ENCODE peak calls at places on chromosomes 7 and 10, in six cellular contexts. B is neural progenitor cell; M is CD8-positive, alpha-beta T cell; I is K562; H is hepatocyte; C is lower lobe of right lung. P is an unnamed sample.

GRCh38 chr7:131900785-131901287 is 344.4 kb upstream of the PODXL start:
- DNase-seq in I (no peak), B (no peak), M (no peak), C (no peak), H (no peak), P (no peak)

GRCh38 chr7:117088623-117089199 is 135.4 kb downstream of the ST7 start:
- DNase-seq in B (no peak), H (no peak), I (no peak), C (no peak), M (no peak), P (no peak)

GRCh38 chr7:18573410-18574234 is 78.1 kb downstream of the HDAC9 start:
- DNase-seq in I (no peak), M (no peak), H (no peak), C (no peak), B (no peak), P (no peak)

GRCh38 chr7:16657656-16658279 is 11.8 kb downstream of the BZW2 start:
- DNase-seq in M (no peak), B (peak), I (peak), H (peak), C (no peak), P (no peak)

GRCh38 chr7:130560972-130561371 is 69.1 kb downstream of the MEST start:
- DNase-seq in B (no peak), H (peak), C (no peak), I (peak), M (no peak), P (no peak)

GRCh38 chr7:111090834-111091233 is at the start of gene LRRN3:
- DNase-seq in B (peak), M (peak), C (no peak), I (peak), H (peak), P (no peak)

GRCh38 chr10:103668351-103669242 is 175.1 kb downstream of the NEURL1 start:
- DNase-seq in M (no peak), I (peak), C (peak), B (peak), H (no peak), P (no peak)

GRCh38 chr10:110556993-110557601 is 10.4 kb upstream of the SMC3 start:
- DNase-seq in C (no peak), I (peak), H (peak), B (peak), M (peak), P (no peak)

GRCh38 chr7:31776616-31777015 is 89.6 kb downstream of the PPP1R17 start:
- DNase-seq in M (no peak), C (no peak), I (no peak), H (no peak), B (peak), P (no peak)

GRCh38 chr7:154907651-154908620 is 95.0 kb downstream of the PAXIP1 start:
- DNase-seq in B (no peak), M (no peak), H (no peak), C (no peak), I (no peak), P (no peak)

GRCh38 chr7:139515266-139515665 is 8.2 kb upstream of the CLEC2L start:
- DNase-seq in M (no peak), B (peak), C (no peak), H (no peak), I (no peak), P (no peak)

GRCh38 chr7:132782777-132783633 is 206.7 kb upstream of the PLXNA4 start:
- DNase-seq in M (no peak), C (no peak), I (no peak), H (no peak), B (no peak), P (peak)

GRCh38 chr7:110432061-110432553 is 658.8 kb upstream of the LRRN3 start:
- DNase-seq in C (no peak), H (no peak), M (no peak), I (no peak), B (no peak), P (no peak)

GRCh38 chr7:80114159-80114558 is 20.5 kb upstream of the GNAI1 start:
- DNase-seq in I (no peak), M (no peak), H (no peak), C (no peak), B (no peak), P (no peak)

GRCh38 chr7:91832493-91833045 is 47.9 kb downstream of the MTERF1 start:
- DNase-seq in B (no peak), H (no peak), I (no peak), M (no peak), C (no peak), P (no peak)

GRCh38 chr7:6338551-6339274 is 66.3 kb upstream of the CYTH3 start:
- DNase-seq in M (no peak), B (no peak), H (no peak), C (no peak), I (no peak), P (no peak)

GRCh38 chr7:214410-215212 is 22.2 kb downstream of the FAM20C start:
- DNase-seq in M (no peak), I (no peak), H (peak), C (no peak), B (no peak), P (no peak)

GRCh38 chr10:69958232-69958902 is 94.3 kb upstream of the MACROH2A2 start:
- DNase-seq in H (peak), C (no peak), B (peak), M (no peak), I (peak), P (peak)

GRCh38 chr10:43403911-43404674 is 4.9 kb downstream of the HNRNPF start:
- DNase-seq in H (no peak), C (no peak), M (no peak), I (no peak), B (no peak), P (no peak)

GRCh38 chr10:63628526-63629362 is 107.5 kb downstream of the REEP3 start:
- DNase-seq in I (peak), C (peak), M (no peak), B (peak), H (peak), P (no peak)

GRCh38 chr7:77464589-77464988 is 48.4 kb upstream of the GSAP start:
- DNase-seq in M (no peak), I (no peak), H (no peak), C (no peak), B (no peak), P (no peak)

GRCh38 chr10:27838291-27838690 is 92.7 kb upstream of the MKX start:
- DNase-seq in I (no peak), M (no peak), C (no peak), H (no peak), B (no peak), P (no peak)

GRCh38 chr10:95116869-95117269 is 47.6 kb upstream of the CYP2C8 start:
- DNase-seq in I (no peak), M (no peak), H (no peak), C (no peak), B (no peak), P (no peak)

GRCh38 chr10:72779874-72780273 is 87.9 kb downstream of the MCU start:
- DNase-seq in C (no peak), H (no peak), I (no peak), B (no peak), M (no peak), P (no peak)

GRCh38 chr7:25196132-25196896 is 32.0 kb downstream of the NPVF start:
- DNase-seq in M (no peak), I (no peak), H (peak), B (no peak), C (no peak), P (no peak)

GRCh38 chr10:102230861-102231356 is 4.8 kb downstream of the ELOVL3 start:
- DNase-seq in H (peak), C (peak), M (peak), B (peak), I (peak), P (no peak)

DNA sequence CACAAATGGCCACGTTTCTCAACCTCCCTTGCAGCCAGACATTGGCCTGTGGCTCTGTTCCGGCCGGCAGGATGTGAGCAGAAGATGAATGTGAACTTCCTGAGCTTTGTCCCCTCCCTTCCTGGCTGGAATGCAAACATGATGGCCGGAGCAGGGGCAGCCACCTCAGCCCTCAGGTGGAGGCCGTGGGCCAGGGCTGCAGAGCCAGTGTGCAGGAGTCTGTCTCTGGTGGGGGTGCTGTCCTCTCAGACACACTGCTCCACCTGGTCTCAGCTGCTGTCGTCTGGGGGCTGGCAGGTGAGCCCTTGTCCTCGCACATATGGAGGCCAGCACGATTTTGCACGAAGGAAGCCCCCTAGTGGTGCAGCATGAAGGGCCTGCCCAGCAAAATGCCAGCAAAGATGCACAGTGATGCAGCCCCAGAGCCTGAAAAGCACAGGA is 25.3 kb upstream of the PWWP2B start:
- DNase-seq in M (peak), C (peak), H (no peak), B (no peak), I (no peak), P (no peak)
- TF ChIP-seq CTCF in M (no peak), C (no peak), H (peak), B (peak), I (peak), P (peak)

DNA sequence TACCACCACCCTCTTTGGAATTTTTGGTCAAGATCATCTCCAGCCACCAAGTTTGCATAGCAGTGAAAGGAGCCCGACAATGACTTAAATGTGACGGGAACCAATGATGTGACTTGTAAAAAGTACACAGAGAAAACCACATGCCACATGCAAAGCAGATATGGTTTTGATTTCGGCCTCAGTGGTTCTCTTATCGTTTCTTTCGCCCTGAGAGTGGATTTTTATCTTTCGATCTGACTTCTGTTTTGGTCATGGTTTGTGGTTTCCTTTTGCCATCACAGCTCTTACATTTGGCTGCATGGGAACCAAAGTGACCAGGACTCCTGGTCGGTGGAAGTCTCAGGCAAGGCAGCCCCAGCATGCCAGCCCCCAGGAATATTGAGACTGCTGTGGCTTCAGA is 31.5 kb downstream of the TCF7L2 start:
- DNase-seq in H (no peak), C (no peak), I (no peak), M (no peak), B (no peak), P (no peak)
- H3K4me3 ChIP-seq in H (no peak), C (no peak), I (no peak), M (no peak), B (no peak), P (no peak)

GRCh38 chr7:22985436-22985835 is 28.5 kb downstream of the HYCC1 start:
- DNase-seq in H (no peak), I (no peak), C (no peak), B (no peak), M (no peak), P (no peak)
- TF ChIP-seq CTCF in H (no peak), I (no peak), C (no peak), B (no peak), M (no peak), P (no peak)

GRCh38 chr10:29733323-29733722 is 98.6 kb upstream of the SVIL start:
- DNase-seq in I (no peak), H (no peak), B (no peak), M (no peak), C (no peak), P (no peak)

GRCh38 chr10:29734980-29735627 is 100.3 kb upstream of the SVIL start:
- DNase-seq in H (peak), I (no peak), B (peak), M (peak), C (peak), P (no peak)

GRCh38 chr10:29735628-29736324 is 101.0 kb upstream of the SVIL start:
- DNase-seq in I (peak), C (peak), H (peak), M (peak), B (peak), P (no peak)

GRCh38 chr10:29732918-29733317 is 98.1 kb upstream of the SVIL start:
- DNase-seq in M (no peak), H (no peak), I (no peak), C (no peak), B (no peak), P (no peak)

DNA sequence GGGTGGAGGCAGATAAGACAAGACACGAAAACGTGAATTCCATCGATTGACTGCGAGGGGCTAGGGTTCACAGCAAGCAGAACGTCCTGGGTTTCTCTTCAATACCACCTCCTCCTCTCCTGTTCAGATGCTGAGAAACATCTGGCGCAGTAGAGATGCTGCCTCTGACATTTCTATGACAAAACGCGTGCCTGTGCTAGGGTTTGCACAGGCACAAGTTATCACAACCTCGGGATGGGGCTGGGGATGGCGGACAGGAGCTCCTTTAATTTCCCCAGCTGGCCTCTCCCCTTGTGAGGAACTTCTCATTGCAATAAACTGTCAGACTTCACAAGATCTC is 99.8 kb upstream of the SVIL start:
- DNase-seq in I (no peak), M (no peak), B (no peak), C (no peak), H (no peak), P (no peak)
- H3K4me3 ChIP-seq in I (no peak), M (peak), B (peak), C (peak), H (peak), P (peak)

DNA sequence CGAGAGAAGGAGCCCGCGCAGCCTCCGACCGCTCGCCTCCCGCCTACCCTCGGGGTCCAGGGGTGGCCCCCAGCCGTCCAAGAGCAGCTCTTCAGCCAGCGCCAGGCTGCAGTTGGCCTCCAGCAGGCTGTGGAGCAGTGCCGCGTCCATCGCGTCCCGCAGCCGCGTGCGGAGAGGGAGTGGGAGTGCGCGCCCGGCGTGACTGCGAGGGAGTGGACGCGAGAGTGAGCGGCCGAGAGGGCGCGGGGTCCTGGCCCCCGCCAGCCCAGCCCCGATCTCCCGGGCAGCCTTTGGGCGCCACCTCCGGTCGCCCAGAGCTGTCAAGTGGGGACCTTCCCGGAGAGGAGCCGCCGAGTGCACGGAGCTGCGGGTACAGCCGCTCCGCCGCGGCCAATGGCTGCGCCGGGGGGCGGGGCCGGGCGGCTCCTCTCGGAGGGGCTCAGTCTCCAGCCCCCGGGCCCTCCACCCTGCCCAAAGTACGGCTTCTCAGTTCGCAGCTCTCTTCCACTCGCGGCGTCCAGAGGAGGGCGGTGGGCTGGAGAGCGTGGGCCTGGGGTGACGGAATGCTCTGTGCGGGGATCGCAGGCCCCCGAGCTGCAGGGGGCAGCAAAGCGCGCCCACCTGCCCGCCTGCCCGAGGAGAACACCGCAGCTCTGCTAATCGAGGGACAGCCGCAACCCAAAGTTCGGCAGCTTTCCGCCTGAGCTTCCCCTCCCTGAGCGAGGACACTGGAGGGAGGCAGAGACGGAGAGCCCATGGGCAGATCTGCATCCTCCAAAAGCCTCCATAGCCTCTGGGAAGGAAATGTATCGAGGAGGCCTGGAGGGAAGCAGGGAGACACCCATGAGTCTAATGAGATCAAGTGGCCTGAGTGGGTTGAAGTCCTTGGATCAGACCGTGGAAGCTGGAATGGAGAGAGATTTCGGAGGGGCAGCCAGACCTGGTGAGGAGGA is at the start of gene CRHR2:
- DNase-seq in H (peak), C (no peak), I (peak), M (peak), B (peak), P (no peak)
- TF ChIP-seq CTCF in H (peak), C (peak), I (peak), M (peak), B (peak), P (no peak)

DNA sequence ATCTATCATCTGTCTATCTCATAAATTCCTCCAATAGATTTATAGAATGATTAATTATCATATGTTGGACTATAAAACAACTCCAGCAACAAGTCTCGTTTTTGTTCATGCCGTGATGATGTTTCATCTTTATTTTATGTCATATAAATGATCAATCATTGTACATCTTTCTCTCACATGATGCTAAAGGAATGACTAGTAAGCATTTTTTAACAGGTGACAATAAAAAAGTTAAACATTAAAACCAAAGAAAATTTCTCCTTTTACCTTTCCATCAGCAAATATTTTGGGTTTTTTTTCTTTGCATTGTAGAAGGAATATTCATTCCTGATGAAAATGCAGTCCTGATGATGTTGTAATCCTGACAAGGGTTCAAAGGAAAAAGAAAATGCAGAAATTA is 41.4 kb downstream of the AKR1C3 start:
- DNase-seq in H (no peak), M (no peak), I (no peak), C (no peak), B (no peak), P (no peak)
- H3K4me3 ChIP-seq in H (no peak), M (no peak), I (no peak), C (no peak), B (no peak), P (no peak)

DNA sequence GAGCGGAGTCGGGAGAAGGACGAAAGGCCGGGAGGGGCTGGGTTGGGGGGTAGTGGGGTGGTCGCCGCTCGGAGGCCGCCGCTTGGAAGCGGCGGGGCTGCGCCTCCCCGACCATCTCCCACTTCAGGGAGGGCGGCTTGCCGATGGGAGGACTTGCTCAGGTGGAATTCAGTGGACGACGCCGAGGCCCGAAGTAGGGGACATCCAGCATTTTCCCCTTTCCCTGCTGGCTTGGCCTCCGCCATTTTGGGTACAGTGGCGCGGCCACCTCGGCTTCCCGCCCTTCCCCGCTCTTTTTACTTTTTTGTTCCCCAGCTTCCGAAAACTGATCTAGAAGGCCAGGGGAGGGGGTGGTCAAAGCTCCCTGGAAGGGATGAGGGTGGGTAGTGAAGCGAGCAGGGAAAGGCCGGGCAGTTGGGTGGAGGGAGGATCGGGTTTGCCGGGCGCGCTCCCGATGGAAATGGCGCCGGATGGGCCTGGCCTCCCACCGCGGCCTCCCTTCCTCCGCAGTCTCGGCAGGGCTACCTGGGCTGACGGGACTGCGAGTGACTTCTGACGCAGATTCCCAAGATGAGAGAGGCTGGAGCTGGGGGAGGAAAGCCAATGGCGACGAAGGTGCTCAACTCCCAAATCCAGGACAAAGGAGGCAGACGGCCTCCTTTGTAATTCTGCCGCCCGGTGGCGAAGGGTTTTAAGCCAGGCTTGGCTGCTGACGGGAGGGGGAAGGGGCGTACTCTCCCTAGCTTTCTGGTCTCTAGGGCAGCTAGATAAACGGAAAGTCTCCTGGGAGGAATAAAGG is at the start of gene PBLD:
- DNase-seq in C (peak), H (peak), B (peak), I (peak), M (peak), P (peak)
- TF ChIP-seq CTCF in C (peak), H (peak), B (peak), I (peak), M (no peak), P (peak)

P was measured in LNCaP clone FGC.